ENCODE peak calls at places on chromosomes 11 and 22, in four cellular contexts. L, J, H and D are unnamed samples.

GRCh38 chr11:125950696-125951645 is 5.1 kb downstream of the VSIG10L2 start:
- DNase-seq in H (no peak), L (no peak), J (no peak), D (no peak)

GRCh38 chr11:30546334-30546733 is 39.8 kb downstream of the MPPED2 start:
- DNase-seq in L (no peak), J (no peak), H (no peak), D (no peak)

GRCh38 chr22:22721681-22722309 is 77.4 kb downstream of the GGTLC2 start:
- DNase-seq in H (no peak), J (no peak), L (no peak), D (no peak)

GRCh38 chr22:25281675-25282345 is 62.4 kb downstream of the CRYBB2 start:
- DNase-seq in L (no peak), H (no peak), J (no peak), D (no peak)

GRCh38 chr11:126322996-126323395 is 19.1 kb downstream of the DCPS start:
- DNase-seq in H (no peak), L (no peak), J (no peak), D (no peak)

GRCh38 chr22:31272522-31273446 is 19.5 kb downstream of the PIK3IP1 start:
- DNase-seq in J (no peak), H (no peak), L (peak), D (peak)

GRCh38 chr11:130037881-130038601 is 31.7 kb upstream of the APLP2 start:
- DNase-seq in H (no peak), L (no peak), J (no peak), D (no peak)

GRCh38 chr11:12050470-12050891 is 42.1 kb upstream of the DKK3 start:
- DNase-seq in L (no peak), J (no peak), H (no peak), D (no peak)

GRCh38 chr22:49009359-49010063 is 818.2 kb downstream of the BRD1 start:
- DNase-seq in J (no peak), L (no peak), H (no peak), D (no peak)

GRCh38 chr22:23075525-23076216 is 5.4 kb downstream of the GNAZ start:
- DNase-seq in H (no peak), J (no peak), L (no peak), D (no peak)

GRCh38 chr22:23583153-23583552 is 3.1 kb upstream of the IGLL1 start:
- DNase-seq in H (no peak), L (no peak), J (no peak), D (no peak)

DNA sequence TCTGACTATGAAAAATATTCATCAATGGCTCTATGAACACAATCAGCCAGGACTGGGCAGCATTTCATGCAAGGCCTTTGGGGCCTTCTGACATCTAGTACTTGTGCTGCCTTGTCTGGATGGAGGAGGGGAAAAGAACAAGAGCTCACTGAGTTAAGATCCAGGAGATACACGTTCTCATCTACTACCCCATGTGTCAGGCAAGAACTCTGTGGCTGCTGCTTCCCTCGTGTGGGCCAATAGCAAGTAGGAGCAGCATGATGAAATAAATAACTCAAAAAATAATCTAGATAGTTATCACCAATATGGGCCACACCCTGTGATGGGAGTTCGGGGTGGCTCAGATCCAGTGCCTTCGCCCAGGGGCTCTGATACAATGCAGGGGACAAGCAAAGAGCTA is 7.3 kb downstream of the KCNE3 start:
- DNase-seq in H (no peak), L (no peak), J (no peak), D (no peak)
- H3K4me3 ChIP-seq in H (no peak), L (no peak), J (no peak), D (no peak)

DNA sequence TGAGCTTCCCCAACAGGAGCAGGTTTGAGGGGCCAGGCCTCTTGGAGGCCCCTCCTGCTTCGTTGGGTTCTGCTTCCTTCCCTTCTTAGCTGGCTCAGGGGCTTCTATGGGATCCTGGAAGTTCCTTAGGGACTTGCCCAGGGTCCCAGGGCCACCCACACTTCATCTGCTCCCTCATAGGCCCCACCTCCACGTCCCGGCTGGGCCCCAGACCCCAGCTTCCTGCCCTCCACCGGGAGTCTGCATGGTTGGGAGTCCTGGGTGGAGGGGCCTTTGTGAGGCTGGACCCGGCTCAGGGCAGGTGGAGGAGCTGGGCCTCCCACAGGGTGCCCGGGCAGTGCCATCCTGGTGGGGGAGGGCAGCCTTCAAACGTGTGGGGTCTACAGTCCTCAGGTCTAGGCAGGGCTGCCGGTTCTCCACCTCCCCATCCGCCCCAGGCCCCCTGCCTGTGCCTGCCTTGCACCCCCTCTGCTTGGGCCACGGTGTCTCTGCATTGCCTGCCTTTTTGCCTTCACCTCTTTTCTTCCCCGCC is 11.6 kb downstream of the OTUB1 start:
- DNase-seq in J (no peak), L (no peak), H (no peak), D (no peak)
- H3K4me3 ChIP-seq in J (no peak), L (no peak), H (no peak), D (no peak)

DNA sequence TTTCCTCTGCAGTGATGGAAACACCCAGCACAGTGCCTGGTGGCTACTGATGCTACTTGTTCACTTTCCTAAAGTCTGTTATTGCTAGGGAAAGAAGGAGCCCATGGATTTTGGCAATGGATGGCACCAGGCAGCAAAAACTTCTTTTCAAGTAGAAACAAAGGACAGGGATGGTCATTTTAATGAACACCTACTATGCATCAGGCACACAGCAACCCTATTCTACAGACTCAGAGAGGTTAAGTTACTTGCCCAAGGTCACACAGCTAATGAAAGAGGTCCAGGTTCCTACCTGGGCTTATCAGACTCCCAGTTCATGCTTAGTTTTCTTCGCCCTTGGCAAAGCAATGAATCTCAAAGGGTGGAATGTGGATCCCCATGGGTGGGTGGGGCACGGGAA is 36.9 kb upstream of the CD82 start:
- DNase-seq in H (no peak), L (no peak), J (no peak), D (no peak)
- H3K4me3 ChIP-seq in H (no peak), L (no peak), J (no peak), D (no peak)

GRCh38 chr11:73997120-73997772 is 11.6 kb downstream of the UCP3 start:
- DNase-seq in H (no peak), J (no peak), L (no peak), D (no peak)

GRCh38 chr11:73995731-73996130 is 13.1 kb upstream of the UCP2 start:
- DNase-seq in H (no peak), J (no peak), L (no peak), D (no peak)

GRCh38 chr11:73998846-73999575 is 9.9 kb downstream of the UCP3 start:
- DNase-seq in J (no peak), L (no peak), H (no peak), D (no peak)

GRCh38 chr11:73995247-73995646 is 12.6 kb upstream of the UCP2 start:
- DNase-seq in J (no peak), L (no peak), H (no peak), D (no peak)

GRCh38 chr11:73996161-73996747 is 12.6 kb downstream of the UCP3 start:
- DNase-seq in L (no peak), H (no peak), J (no peak), D (no peak)
- H3K4me3 ChIP-seq in L (no peak), H (no peak), J (no peak), D (no peak)

GRCh38 chr11:128288368-128288767 is 299.0 kb downstream of the ETS1 start:
- DNase-seq in J (no peak), L (no peak), H (no peak), D (no peak)

GRCh38 chr11:128289048-128289447 is 298.3 kb downstream of the ETS1 start:
- DNase-seq in H (no peak), L (no peak), J (no peak), D (no peak)

GRCh38 chr11:128291043-128291442 is 296.3 kb downstream of the ETS1 start:
- DNase-seq in J (no peak), H (no peak), L (no peak), D (no peak)

GRCh38 chr11:128291835-128292234 is 295.5 kb downstream of the ETS1 start:
- DNase-seq in H (no peak), J (no peak), L (no peak), D (no peak)

GRCh38 chr11:128290106-128290840 is 297.1 kb downstream of the ETS1 start:
- DNase-seq in J (peak), L (no peak), H (peak), D (peak)
- H3K4me3 ChIP-seq in J (no peak), L (no peak), H (no peak), D (no peak)

GRCh38 chr11:113035708-113036107 is 74.5 kb downstream of the NCAM1 start:
- DNase-seq in L (no peak), H (no peak), J (no peak), D (no peak)

DNA sequence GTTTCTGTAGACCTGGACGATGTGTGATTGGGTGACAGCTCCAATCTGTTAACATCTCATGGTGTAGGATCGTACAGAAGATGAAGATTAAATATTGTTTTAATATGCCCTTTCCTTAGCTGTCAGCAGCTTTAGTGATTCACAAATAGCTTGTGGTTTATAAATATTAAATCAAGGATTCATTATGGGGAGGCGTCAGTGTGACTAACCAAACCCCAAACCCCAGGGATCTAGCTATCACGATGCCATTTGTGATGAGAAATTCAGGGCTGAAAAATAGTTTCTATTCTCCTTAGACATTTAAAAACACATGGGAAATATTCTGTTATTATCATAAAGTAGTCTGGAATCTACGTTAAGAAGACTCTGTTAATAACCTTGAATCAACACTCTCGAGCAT is 73.4 kb downstream of the NCAM1 start:
- DNase-seq in J (no peak), L (no peak), H (no peak), D (no peak)
- H3K4me3 ChIP-seq in J (no peak), L (no peak), H (no peak), D (no peak)

DNA sequence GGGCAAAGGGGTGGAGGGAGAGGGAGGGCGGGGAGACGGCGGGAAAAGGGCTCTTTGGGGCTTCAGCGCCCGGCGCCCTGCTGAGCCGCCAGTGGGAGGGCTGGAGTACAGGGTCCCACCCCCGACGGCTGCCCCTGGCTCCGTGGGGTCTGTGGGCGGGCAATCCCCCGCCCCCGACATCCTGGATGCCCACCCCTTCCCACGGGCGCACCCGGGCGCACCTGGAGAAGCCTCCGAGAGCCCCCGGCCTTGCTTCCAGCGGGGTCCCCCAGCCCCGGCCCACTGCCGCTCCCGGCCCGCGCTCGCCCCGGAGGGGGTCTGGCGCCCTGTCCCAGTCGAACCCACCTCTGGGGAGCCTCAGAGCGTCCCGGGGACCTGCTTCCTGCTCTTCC is 394 bp downstream of the CHRM4 start:
- DNase-seq in H (no peak), J (no peak), L (no peak), D (no peak)
- H3K4me3 ChIP-seq in H (peak), J (no peak), L (peak), D (peak)

DNA sequence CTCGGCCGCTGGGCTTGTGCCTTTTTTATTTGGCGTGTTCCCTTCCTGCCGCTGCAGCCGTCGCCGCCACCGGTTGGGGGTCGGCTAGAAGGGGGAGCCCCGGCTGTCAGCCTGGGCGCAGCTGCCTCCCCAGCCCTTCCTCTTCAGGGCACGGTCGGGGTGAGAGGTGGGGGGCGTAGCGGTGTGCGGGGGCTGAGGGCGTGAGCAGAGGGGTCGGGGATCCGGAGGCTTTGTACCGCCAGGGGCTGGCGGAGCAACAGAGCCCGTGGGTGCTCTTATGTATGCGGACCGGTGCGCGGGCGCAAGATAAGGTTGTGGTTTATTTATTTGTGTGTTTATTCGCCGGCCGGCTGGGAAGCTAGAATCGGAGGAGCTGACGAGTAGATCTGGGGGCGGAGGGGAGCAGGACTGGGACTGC is 482 bp downstream of the ZBTB16 start:
- DNase-seq in H (no peak), L (no peak), J (no peak), D (no peak)
- H3K4me3 ChIP-seq in H (no peak), L (peak), J (no peak), D (peak)

DNA sequence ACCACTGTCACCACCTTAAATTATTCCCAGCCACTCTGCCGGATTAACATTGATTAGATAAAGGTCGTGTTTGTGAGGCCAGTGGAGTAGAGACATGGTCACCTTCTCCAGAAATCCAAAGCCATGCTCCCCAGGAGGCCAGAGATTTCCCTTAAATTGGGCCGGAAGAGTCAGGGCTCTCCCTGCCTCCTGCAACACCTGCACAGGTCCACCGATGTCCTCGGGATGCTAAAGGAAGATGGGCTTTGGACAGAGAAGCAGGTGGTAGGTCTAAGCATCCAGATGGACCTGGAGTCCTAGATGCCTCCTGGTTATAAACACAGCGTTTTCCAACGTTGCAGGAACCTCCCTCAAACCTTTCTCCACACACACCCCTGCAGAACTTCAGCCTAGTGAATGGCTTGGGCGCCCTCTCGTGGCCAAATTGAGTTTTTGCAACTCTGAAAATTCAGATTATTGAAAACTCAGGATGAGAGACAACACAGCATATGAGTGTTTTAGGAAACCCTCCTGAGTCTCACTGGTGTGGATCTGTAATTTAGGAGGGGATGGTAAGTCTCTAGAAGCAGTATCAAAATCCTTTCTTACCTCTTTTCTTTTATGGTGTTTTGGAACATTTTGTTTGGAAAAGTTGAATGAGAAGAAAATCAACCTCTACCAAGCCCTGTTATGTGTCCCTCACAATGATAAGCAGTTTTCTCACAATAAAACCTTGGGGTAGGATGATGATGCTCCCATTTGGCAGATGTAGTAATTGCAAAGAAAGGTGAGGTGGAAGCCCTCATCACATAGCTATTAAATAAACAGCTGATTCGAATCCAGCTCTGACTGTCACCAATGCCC is 109.6 kb downstream of the RRAS2 start:
- DNase-seq in L (peak), H (no peak), J (peak), D (peak)
- H3K4me3 ChIP-seq in L (no peak), H (no peak), J (no peak), D (no peak)